ENCODE peak calls at places on chromosomes 6 and 20, in six cellular contexts. M, P, L, W, G and K are unnamed samples.

GRCh38 chr6:113015249-113015648 is 668.1 kb downstream of the RFPL4B start:
- DNase-seq in M (no peak), P (no peak), L (no peak), W (no peak), G (no peak), K (no peak)

GRCh38 chr20:44212792-44213191 is 2.2 kb upstream of the OSER1 start:
- DNase-seq in M (no peak), P (no peak), L (no peak), W (no peak), G (no peak), K (peak; percentile 85)

GRCh38 chr6:49551126-49551865 is 828 bp downstream of the C6orf141 start:
- DNase-seq in M (peak; percentile 72), P (no peak), L (peak; percentile 14), W (no peak), G (no peak), K (no peak)

GRCh38 chr6:2821554-2821953 is 20.1 kb downstream of the SERPINB1 start:
- DNase-seq in M (no peak), P (no peak), L (no peak), W (no peak), G (no peak), K (no peak)

GRCh38 chr6:1827984-1828793 is 218.5 kb downstream of the FOXC1 start:
- DNase-seq in M (no peak), P (no peak), L (no peak), W (no peak), G (no peak), K (no peak)

GRCh38 chr6:143233563-143234285 is 173.0 kb downstream of the AIG1 start:
- DNase-seq in M (no peak), P (no peak), L (no peak), W (no peak), G (no peak), K (no peak)

GRCh38 chr6:28985396-28986164 is 19.5 kb downstream of the ZNF311 start:
- DNase-seq in M (peak; percentile 91), P (peak; percentile 98), L (peak; percentile 97), W (peak; percentile 88), G (peak; percentile 92), K (peak; percentile 93)

GRCh38 chr6:109762769-109763450 is 71.8 kb downstream of the FIG4 start:
- DNase-seq in M (no peak), P (no peak), L (no peak), W (no peak), G (no peak), K (no peak)

GRCh38 chr6:35449287-35449881 is 2.8 kb upstream of the FANCE start:
- DNase-seq in M (no peak), P (no peak), L (peak; percentile 60), W (no peak), G (no peak), K (no peak)

GRCh38 chr20:24773751-24774201 is 175.3 kb upstream of the CST7 start:
- DNase-seq in M (no peak), P (peak; percentile 67), L (peak; percentile 73), W (peak; percentile 7), G (no peak), K (peak; percentile 81)

GRCh38 chr20:43541214-43541613 is 17.6 kb upstream of the SGK2 start:
- DNase-seq in M (no peak), P (no peak), L (no peak), W (no peak), G (no peak), K (peak; percentile 60)

GRCh38 chr6:42017021-42017643 is 33.2 kb upstream of the TAF8 start:
- DNase-seq in M (no peak), P (peak; percentile 88), L (no peak), W (no peak), G (no peak), K (no peak)

GRCh38 chr6:18263561-18264337 is 581 bp downstream of the DEK start:
- DNase-seq in M (peak; percentile 84), P (no peak), L (peak; percentile 63), W (peak; percentile 61), G (no peak), K (no peak)

GRCh38 chr20:37393863-37394542 is 48.1 kb downstream of the SRC start:
- DNase-seq in M (peak; percentile 55), P (no peak), L (no peak), W (no peak), G (no peak), K (no peak)
- H3K27ac ChIP-seq in M (no peak overlapping the region), P (no peak overlapping the region), L (peak overlapping the region; percentile 84), W (no peak overlapping the region), G (no peak overlapping the region), K (peak overlapping the region; percentile 0)

GRCh38 chr20:52438326-52438963 is 246.9 kb upstream of the ZFP64 start:
- DNase-seq in M (no peak), P (no peak), L (no peak), W (no peak), G (no peak), K (no peak)
- H3K27ac ChIP-seq in M (no peak overlapping the region), P (no peak overlapping the region), L (no peak overlapping the region), W (no peak overlapping the region), G (no peak overlapping the region), K (no peak overlapping the region)

GRCh38 chr20:5584678-5585077 is 165.5 kb upstream of the SHLD1 start:
- DNase-seq in M (no peak), P (no peak), L (no peak), W (no peak), G (no peak), K (no peak)
- H3K27ac ChIP-seq in M (no peak overlapping the region), P (no peak overlapping the region), L (no peak overlapping the region), W (no peak overlapping the region), G (no peak overlapping the region), K (no peak overlapping the region)

DNA sequence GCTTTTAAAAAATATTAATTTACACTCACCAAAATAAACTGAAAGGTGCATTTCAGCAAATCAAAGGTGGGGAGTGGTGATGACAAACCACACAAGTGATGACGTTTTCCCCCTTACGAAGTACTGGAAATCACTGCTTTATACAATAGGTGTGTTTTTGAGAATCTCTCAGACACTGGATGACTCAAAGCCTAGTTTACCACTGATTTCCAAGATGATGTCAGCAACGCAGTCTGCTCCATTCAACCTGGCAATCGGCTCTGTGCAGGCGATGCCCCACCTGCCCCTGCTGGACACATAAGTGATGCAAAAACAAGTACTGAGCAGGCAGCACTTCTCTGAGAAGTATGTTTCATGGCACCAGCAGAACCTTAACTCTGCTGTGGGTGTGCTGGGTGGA is 114.4 kb downstream of the SOD2 start:
- DNase-seq in M (no peak), P (no peak), L (peak; percentile 10), W (no peak), G (no peak), K (peak; percentile 41)
- H3K27ac ChIP-seq in M (no peak overlapping the region), P (no peak overlapping the region), L (no peak overlapping the region), W (no peak overlapping the region), G (no peak overlapping the region), K (peak overlapping the region; percentile 56)

GRCh38 chr20:50284811-50285375 is 94.3 kb downstream of the CEBPB start:
- DNase-seq in M (peak; percentile 89), P (no peak), L (no peak), W (no peak), G (no peak), K (no peak)
- H3K27ac ChIP-seq in M (peak overlapping the region; percentile 76), P (peak overlapping the region; percentile 64), L (peak overlapping the region; percentile 96), W (peak overlapping the region; percentile 23), G (peak overlapping the region; percentile 87), K (peak overlapping the region; percentile 49)

GRCh38 chr6:136751991-136752390 is 40.3 kb downstream of the MAP3K5 start:
- DNase-seq in M (no peak), P (no peak), L (no peak), W (no peak), G (no peak), K (no peak)
- H3K27ac ChIP-seq in M (no peak overlapping the region), P (no peak overlapping the region), L (no peak overlapping the region), W (peak overlapping the region; percentile 5), G (no peak overlapping the region), K (no peak overlapping the region)

GRCh38 chr6:138571585-138572199 is 72.4 kb upstream of the NHSL1 start:
- DNase-seq in M (no peak), P (no peak), L (no peak), W (no peak), G (no peak), K (no peak)
- H3K27ac ChIP-seq in M (no peak overlapping the region), P (no peak overlapping the region), L (no peak overlapping the region), W (peak overlapping the region; percentile 52), G (peak overlapping the region; percentile 68), K (no peak overlapping the region)

GRCh38 chr6:71419954-71420692 is 131.5 kb downstream of the OGFRL1 start:
- DNase-seq in M (peak; percentile 87), P (no peak), L (no peak), W (peak; percentile 49), G (peak; percentile 35), K (no peak)
- H3K27ac ChIP-seq in M (peak overlapping the region; percentile 98), P (peak overlapping the region; percentile 74), L (peak overlapping the region; percentile 96), W (peak overlapping the region; percentile 87), G (peak overlapping the region; percentile 99), K (peak overlapping the region; percentile 65)